ENCODE peak calls at places on chromosomes 7 and 10, in ten cellular contexts. C is hepatocyte; D is cardiac fibroblast; I is body of pancreas; T is mammary epithelial cell; Z is left ventricle myocardium inferior; P is CD8-positive, alpha-beta T cell; F is IMR-90; H is foreskin fibroblast; W is fibroblast of mammary gland. A is an unnamed sample.

GRCh38 chr10:91422915-91423314 is 12.8 kb downstream of the HECTD2 start:
- DNase-seq in C (no peak), D (no peak), I (no peak), T (no peak), Z (no peak), P (no peak), F (no peak), H (peak), W (peak), A (no peak)

GRCh38 chr10:103144086-103144485 is 49.0 kb downstream of the NT5C2 start:
- DNase-seq in C (no peak), D (no peak), I (no peak), T (no peak), Z (no peak), P (no peak), F (no peak), H (no peak), W (no peak), A (no peak)

GRCh38 chr10:6321880-6322279 is 119.1 kb downstream of the PFKFB3 start:
- DNase-seq in C (no peak), D (peak), I (no peak), T (peak), Z (no peak), P (no peak), F (peak), H (peak), W (peak), A (no peak)

GRCh38 chr7:47093254-47093798 is 488.6 kb downstream of the TNS3 start:
- DNase-seq in C (no peak), D (peak), I (no peak), T (no peak), Z (no peak), P (no peak), F (peak), H (peak), W (no peak), A (no peak)

GRCh38 chr10:45370202-45370955 is 3.6 kb upstream of the ALOX5 start:
- DNase-seq in C (no peak), D (no peak), I (no peak), T (no peak), Z (no peak), P (no peak), F (no peak), H (no peak), W (no peak), A (no peak)

GRCh38 chr7:129845972-129846327 is 106.8 kb downstream of the UBE2H start:
- DNase-seq in C (no peak), D (peak), I (no peak), T (peak), Z (no peak), P (no peak), F (peak), H (peak), W (peak), A (no peak)

GRCh38 chr7:115387168-115387567 is 465.3 kb downstream of the MDFIC start:
- DNase-seq in C (no peak), D (no peak), I (no peak), T (no peak), Z (no peak), P (no peak), F (no peak), H (no peak), W (no peak), A (no peak)

GRCh38 chr7:48139461-48139860 is 31.8 kb upstream of the ABCA13 start:
- DNase-seq in C (peak), D (peak), I (peak), T (no peak), Z (no peak), P (no peak), F (peak), H (peak), W (peak), A (no peak)

GRCh38 chr7:159091041-159091440 is 53.6 kb downstream of the VIPR2 start:
- DNase-seq in C (no peak), D (no peak), I (no peak), T (no peak), Z (no peak), P (no peak), F (no peak), H (no peak), W (no peak), A (no peak)

GRCh38 chr7:48617508-48617907 is 306.8 kb upstream of the CDC14C start:
- DNase-seq in C (no peak), D (no peak), I (no peak), T (no peak), Z (no peak), P (no peak), F (no peak), H (no peak), W (no peak), A (no peak)

GRCh38 chr10:119303886-119304285 is 96.5 kb downstream of the GRK5 start:
- DNase-seq in C (peak), D (no peak), I (peak), T (peak), Z (no peak), P (no peak), F (no peak), H (no peak), W (no peak), A (no peak)

GRCh38 chr10:69814251-69814650 is 12.5 kb downstream of the COL13A1 start:
- DNase-seq in C (no peak), D (no peak), I (no peak), T (no peak), Z (no peak), P (no peak), F (no peak), H (no peak), W (no peak), A (no peak)

GRCh38 chr10:86287422-86287793 is 79.2 kb downstream of the GRID1 start:
- DNase-seq in C (no peak), D (no peak), I (no peak), T (no peak), Z (no peak), P (peak), F (no peak), H (no peak), W (no peak), A (no peak)

GRCh38 chr7:90594791-90595317 is 1.3 kb upstream of the CDK14 start:
- DNase-seq in C (peak), D (peak), I (peak), T (peak), Z (peak), P (no peak), F (peak), H (peak), W (peak), A (no peak)

GRCh38 chr10:24240001-24240751 is 31.2 kb downstream of the KIAA1217 start:
- DNase-seq in C (peak), D (peak), I (peak), T (peak), Z (no peak), P (no peak), F (no peak), H (peak), W (peak), A (peak)

GRCh38 chr7:77982926-77983550 is 184.5 kb downstream of the PHTF2 start:
- DNase-seq in C (no peak), D (no peak), I (no peak), T (peak), Z (no peak), P (no peak), F (no peak), H (no peak), W (no peak), A (peak)

GRCh38 chr7:159031135-159031701 is 113.4 kb downstream of the VIPR2 start:
- DNase-seq in C (no peak), D (no peak), I (peak), T (no peak), Z (peak), P (peak), F (no peak), H (no peak), W (no peak), A (no peak)

GRCh38 chr7:11579141-11579540 is 252.9 kb downstream of the THSD7A start:
- DNase-seq in C (no peak), D (no peak), I (no peak), T (no peak), Z (no peak), P (no peak), F (no peak), H (peak), W (no peak), A (no peak)

GRCh38 chr10:43110318-43111071 is 27.8 kb upstream of the CSGALNACT2 start:
- DNase-seq in C (peak), D (peak), I (no peak), T (peak), Z (peak), P (no peak), F (peak), H (peak), W (peak), A (no peak)

GRCh38 chr7:108083980-108084379 is 46.2 kb downstream of the LAMB4 start:
- DNase-seq in C (no peak), D (peak), I (no peak), T (no peak), Z (no peak), P (no peak), F (peak), H (peak), W (peak), A (no peak)

GRCh38 chr10:37975407-37975991 is 948 bp downstream of the ZNF25 start:
- DNase-seq in C (no peak), D (peak), I (no peak), T (peak), Z (no peak), P (no peak), F (peak), H (peak), W (peak), A (no peak)

GRCh38 chr7:38855389-38855788 is 53.6 kb downstream of the VPS41 start:
- DNase-seq in C (no peak), D (no peak), I (no peak), T (no peak), Z (no peak), P (no peak), F (no peak), H (no peak), W (no peak), A (no peak)

GRCh38 chr7:102064361-102065025 is 222.2 kb upstream of the SH2B2 start:
- DNase-seq in C (peak), D (peak), I (no peak), T (peak), Z (peak), P (no peak), F (peak), H (peak), W (no peak), A (no peak)

GRCh38 chr7:28919510-28919909 is 38.6 kb downstream of the TRIL start:
- DNase-seq in C (peak), D (no peak), I (no peak), T (no peak), Z (no peak), P (no peak), F (peak), H (peak), W (no peak), A (no peak)

GRCh38 chr10:15370212-15370740 is 813 bp downstream of the FAM171A1 start:
- DNase-seq in C (peak), D (peak), I (peak), T (peak), Z (peak), P (no peak), F (peak), H (peak), W (peak), A (no peak)

GRCh38 chr10:88281592-88282268 is 301.4 kb downstream of the RNLS start:
- DNase-seq in C (no peak), D (peak), I (no peak), T (peak), Z (no peak), P (no peak), F (peak), H (peak), W (peak), A (peak)

GRCh38 chr10:11320809-11321520 is 290.5 kb downstream of the USP6NL start:
- DNase-seq in C (no peak), D (no peak), I (no peak), T (no peak), Z (no peak), P (no peak), F (no peak), H (no peak), W (no peak), A (no peak)

GRCh38 chr7:44217133-44217714 is 16.4 kb downstream of the YKT6 start:
- DNase-seq in C (no peak), D (no peak), I (no peak), T (no peak), Z (peak), P (no peak), F (no peak), H (no peak), W (no peak), A (no peak)

GRCh38 chr10:33010132-33011037 is 52.4 kb upstream of the ITGB1 start:
- DNase-seq in C (peak), D (peak), I (no peak), T (peak), Z (no peak), P (no peak), F (peak), H (peak), W (peak), A (peak)

GRCh38 chr10:132528064-132528800 is 9.4 kb upstream of the INPP5A start:
- DNase-seq in C (no peak), D (peak), I (peak), T (no peak), Z (peak), P (no peak), F (peak), H (peak), W (peak), A (no peak)

GRCh38 chr10:110783509-110784103 is 88.1 kb upstream of the PDCD4 start:
- DNase-seq in C (no peak), D (peak), I (peak), T (no peak), Z (no peak), P (peak), F (peak), H (no peak), W (peak), A (no peak)

GRCh38 chr7:144384071-144384470 is 19.4 kb downstream of the NOBOX start:
- DNase-seq in C (peak), D (peak), I (no peak), T (peak), Z (no peak), P (no peak), F (no peak), H (no peak), W (peak), A (no peak)

GRCh38 chr10:102629661-102630614 is 14.3 kb upstream of the TRIM8 start:
- DNase-seq in C (peak), D (peak), I (no peak), T (peak), Z (no peak), P (no peak), F (peak), H (peak), W (peak), A (no peak)

GRCh38 chr10:5563237-5563961 is 38.6 kb downstream of the CALML3 start:
- DNase-seq in C (no peak), D (peak), I (peak), T (no peak), Z (no peak), P (no peak), F (no peak), H (no peak), W (no peak), A (no peak)

GRCh38 chr7:23067271-23067670 is 38.3 kb upstream of the KLHL7 start:
- DNase-seq in C (no peak), D (peak), I (no peak), T (no peak), Z (no peak), P (no peak), F (peak), H (peak), W (peak), A (no peak)

GRCh38 chr7:18347170-18347569 is 148.4 kb upstream of the HDAC9 start:
- DNase-seq in C (no peak), D (peak), I (no peak), T (no peak), Z (no peak), P (no peak), F (no peak), H (no peak), W (peak), A (no peak)

GRCh38 chr7:155298288-155298833 is 683 bp downstream of the INSIG1 start:
- DNase-seq in C (peak), D (no peak), I (peak), T (no peak), Z (no peak), P (peak), F (no peak), H (peak), W (no peak), A (no peak)

GRCh38 chr7:28400838-28401360 is 11.4 kb upstream of the CREB5 start:
- DNase-seq in C (no peak), D (no peak), I (no peak), T (no peak), Z (no peak), P (no peak), F (no peak), H (no peak), W (no peak), A (no peak)

GRCh38 chr7:26078437-26079362 is 73.3 kb upstream of the NFE2L3 start:
- DNase-seq in C (peak), D (peak), I (peak), T (peak), Z (peak), P (peak), F (no peak), H (peak), W (peak), A (peak)
- TF ChIP-seq CTCF in C (peak), D (peak), I (peak), T (peak), Z (peak), P (peak), F (peak), H (no peak), W (peak), A (peak)

GRCh38 chr7:82286096-82286841 is 157.3 kb downstream of the CACNA2D1 start:
- DNase-seq in C (no peak), D (peak), I (no peak), T (no peak), Z (no peak), P (no peak), F (no peak), H (no peak), W (no peak), A (no peak)

GRCh38 chr7:82289889-82290288 is 153.7 kb downstream of the CACNA2D1 start:
- DNase-seq in C (no peak), D (no peak), I (no peak), T (no peak), Z (no peak), P (no peak), F (no peak), H (no peak), W (no peak), A (no peak)

GRCh38 chr7:82284936-82285519 is 158.5 kb downstream of the CACNA2D1 start:
- DNase-seq in C (no peak), D (no peak), I (no peak), T (no peak), Z (no peak), P (no peak), F (no peak), H (no peak), W (no peak), A (no peak)

GRCh38 chr7:82291931-82292330 is 151.6 kb downstream of the CACNA2D1 start:
- DNase-seq in C (no peak), D (peak), I (no peak), T (peak), Z (no peak), P (no peak), F (no peak), H (peak), W (no peak), A (no peak)

GRCh38 chr7:82288769-82289535 is 154.6 kb downstream of the CACNA2D1 start:
- DNase-seq in C (no peak), D (peak), I (no peak), T (no peak), Z (no peak), P (no peak), F (no peak), H (no peak), W (no peak), A (peak)
- H3K4me3 ChIP-seq in C (no peak), D (no peak), I (no peak), T (no peak), Z (no peak), P (no peak), F (no peak), H (no peak), W (no peak), A (no peak)

GRCh38 chr10:95502377-95502776 is 58.8 kb downstream of the SORBS1 start:
- DNase-seq in C (no peak), D (no peak), I (no peak), T (no peak), Z (no peak), P (no peak), F (no peak), H (no peak), W (no peak), A (no peak)
- TF ChIP-seq CTCF in C (no peak), D (no peak), I (no peak), T (no peak), Z (no peak), P (no peak), F (no peak), H (no peak), W (no peak), A (no peak)

GRCh38 chr10:126243976-126244375 is 144.3 kb downstream of the ADAM12 start:
- DNase-seq in C (no peak), D (peak), I (no peak), T (no peak), Z (no peak), P (no peak), F (peak), H (peak), W (peak), A (no peak)
- H3K4me3 ChIP-seq in C (no peak), D (no peak), I (no peak), T (no peak), Z (no peak), P (no peak), F (no peak), H (no peak), W (no peak), A (no peak)

A was measured in LNCaP clone FGC.